ENCODE peak calls at places on chromosomes 3 and 15, in six cellular contexts. S, M, L, N, B and Z are unnamed samples.

GRCh38 chr3:38136272-38136806 is 588 bp downstream of the ACAA1 start:
- DNase-seq in N (peak), M (no peak), S (peak), L (no peak), B (peak), Z (peak)

GRCh38 chr15:78243491-78243941 is 9.2 kb upstream of the ACSBG1 start:
- DNase-seq in N (peak), L (peak), S (peak), M (peak), B (no peak), Z (no peak)

GRCh38 chr15:88635343-88635742 is 3.5 kb upstream of the ISG20 start:
- DNase-seq in M (no peak), S (no peak), B (peak), L (no peak), N (peak), Z (no peak)

GRCh38 chr3:194327414-194328079 is 23.6 kb downstream of the CPN2 start:
- DNase-seq in L (no peak), N (no peak), M (no peak), B (no peak), S (no peak), Z (no peak)

GRCh38 chr3:100737334-100737733 is 28.0 kb downstream of the TFG start:
- DNase-seq in S (no peak), N (no peak), B (peak), L (peak), M (peak), Z (no peak)

GRCh38 chr3:53282581-53282980 is 26.8 kb upstream of the TKT start:
- DNase-seq in L (no peak), S (no peak), N (no peak), M (no peak), B (no peak), Z (no peak)

GRCh38 chr3:158731938-158732855 is at the start of gene RARRES1:
- DNase-seq in L (peak), N (peak), M (peak), S (peak), B (no peak), Z (peak)

GRCh38 chr15:82930466-82930865 is 22.1 kb downstream of the HOMER2 start:
- DNase-seq in L (no peak), M (no peak), B (no peak), N (no peak), S (no peak), Z (no peak)

GRCh38 chr3:51375136-51375535 is 10.0 kb upstream of the MANF start:
- DNase-seq in L (no peak), M (no peak), N (no peak), B (no peak), S (no peak), Z (no peak)

GRCh38 chr15:67833504-67834248 is 6.2 kb downstream of the RNU6-1 start:
- DNase-seq in M (no peak), N (peak), S (peak), L (peak), B (peak), Z (peak)

GRCh38 chr3:13955084-13955483 is 75.2 kb upstream of the WNT7A start:
- DNase-seq in L (no peak), N (no peak), B (no peak), S (no peak), M (no peak), Z (no peak)

GRCh38 chr3:64832098-64832497 is 144.3 kb upstream of the ADAMTS9 start:
- DNase-seq in L (no peak), B (no peak), S (no peak), N (no peak), M (no peak), Z (no peak)

DNA sequence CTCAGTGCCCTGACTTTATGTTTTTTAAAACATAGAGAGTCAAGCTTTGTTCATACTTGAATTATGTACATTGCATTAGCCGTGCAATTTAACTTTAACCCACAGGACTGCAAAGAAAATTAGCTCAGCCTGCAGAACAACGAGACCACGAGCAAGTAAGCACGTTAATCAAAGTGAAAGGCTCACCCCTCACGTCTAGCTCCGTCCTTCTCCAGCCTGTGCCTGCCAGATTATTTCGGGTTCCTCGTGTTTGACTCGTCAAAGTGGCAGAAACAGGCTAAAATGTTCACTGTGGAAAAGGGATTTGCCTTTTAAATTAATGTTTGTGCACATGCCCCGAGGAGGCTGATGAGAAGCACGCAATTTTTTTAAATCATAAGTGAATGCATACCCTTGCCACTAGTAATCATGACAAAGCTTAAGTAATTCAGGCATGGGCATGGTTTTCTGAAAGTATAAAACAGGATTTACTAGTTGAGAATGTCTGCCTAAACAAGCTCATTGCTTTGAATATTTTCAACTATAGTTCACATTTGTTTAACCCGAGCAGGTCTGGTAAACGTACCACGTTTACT is 15.3 kb downstream of the ZBTB38 start:
- DNase-seq in N (no peak), S (no peak), L (no peak), M (no peak), B (peak), Z (no peak)
- TF ChIP-seq CTCF in N (no peak), S (no peak), L (no peak), M (no peak), B (no peak), Z (no peak)

GRCh38 chr3:48952510-48953118 is 34.0 kb downstream of the ARIH2 start:
- DNase-seq in L (peak), M (no peak), N (peak), S (peak), B (peak), Z (peak)
- TF ChIP-seq CTCF in L (peak), M (peak), N (peak), S (peak), B (peak), Z (peak)

GRCh38 chr3:94036909-94037507 is 8.6 kb upstream of the STX19 start:
- DNase-seq in L (peak), N (no peak), S (no peak), B (peak), M (peak), Z (peak)
- TF ChIP-seq CTCF in L (peak), N (peak), S (peak), B (peak), M (peak), Z (no peak)

GRCh38 chr3:120566243-120566980 is 29.7 kb upstream of the NDUFB4 start:
- DNase-seq in B (no peak), M (no peak), L (no peak), N (no peak), S (no peak), Z (no peak)

GRCh38 chr3:120568624-120569023 is 27.5 kb upstream of the NDUFB4 start:
- DNase-seq in M (no peak), L (peak), S (no peak), N (no peak), B (no peak), Z (no peak)

GRCh38 chr3:120569224-120569915 is 26.8 kb upstream of the NDUFB4 start:
- DNase-seq in L (no peak), S (no peak), B (no peak), N (no peak), M (no peak), Z (no peak)

GRCh38 chr3:120568198-120568523 is 28.0 kb upstream of the NDUFB4 start:
- DNase-seq in M (no peak), S (no peak), L (no peak), B (no peak), N (no peak), Z (no peak)

DNA sequence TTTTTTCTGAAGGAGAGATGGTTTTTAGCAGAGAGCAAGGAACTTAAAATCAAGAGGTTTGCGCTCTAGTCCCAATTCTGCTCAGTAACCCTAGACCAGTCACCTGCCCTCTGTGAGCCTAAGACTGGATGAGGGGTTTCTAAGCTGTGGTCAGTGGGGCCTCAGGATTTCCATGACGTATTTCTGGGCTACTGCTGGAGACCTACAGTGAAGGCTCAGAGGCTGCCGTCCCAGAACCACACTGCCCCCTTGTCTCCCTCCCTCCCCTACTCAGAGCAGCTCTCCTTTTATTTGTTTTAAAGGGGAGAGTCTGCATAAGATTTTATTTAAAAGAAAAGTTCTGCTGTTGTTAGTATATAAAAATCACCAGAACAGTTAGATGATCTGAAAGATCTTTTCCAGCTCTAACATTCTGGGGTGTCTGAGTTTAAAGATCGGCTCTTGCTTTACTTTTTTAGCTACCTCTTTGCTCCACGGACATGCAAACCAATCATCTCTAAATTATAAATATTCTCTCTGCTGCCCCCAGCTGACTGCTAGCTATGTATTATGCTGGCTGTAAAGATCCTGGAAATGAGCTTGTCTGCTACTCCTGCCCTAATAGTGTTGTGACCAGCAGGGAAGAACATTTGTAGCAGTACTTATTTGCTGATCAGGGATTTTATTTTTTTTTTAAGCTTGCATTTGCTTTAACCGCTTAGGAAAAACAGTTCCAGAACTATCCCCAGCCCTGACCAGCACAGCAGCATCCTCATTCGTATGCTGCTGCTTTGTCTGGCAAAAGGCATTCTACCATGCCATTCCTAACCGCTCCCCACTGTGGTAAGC is 28.6 kb upstream of the NDUFB4 start:
- DNase-seq in B (peak), N (no peak), S (peak), L (peak), M (peak), Z (no peak)
- TF ChIP-seq CTCF in B (peak), N (no peak), S (no peak), L (peak), M (peak), Z (peak)

DNA sequence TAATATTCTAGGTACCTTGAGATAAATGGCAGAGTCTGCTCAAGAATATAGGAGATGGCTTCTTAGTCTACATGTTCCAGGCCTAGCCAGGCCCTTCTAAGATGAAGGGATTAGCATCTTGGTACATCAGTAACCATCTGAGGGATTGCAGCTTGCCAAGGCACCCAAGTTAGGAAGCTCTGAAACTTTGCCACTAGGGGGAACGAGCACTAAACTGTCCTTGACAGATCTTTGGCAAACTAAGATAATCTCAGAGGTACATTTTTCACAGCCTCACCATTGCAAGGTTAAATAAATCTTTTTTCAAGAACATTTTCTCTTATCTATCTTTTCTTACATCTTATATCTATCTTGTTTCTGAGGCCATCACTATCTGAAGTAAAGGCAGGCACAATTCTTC is 351.2 kb downstream of the RAP2B start:
- DNase-seq in L (peak), N (no peak), B (peak), M (peak), S (no peak), Z (no peak)
- TF ChIP-seq CTCF in L (no peak), N (no peak), B (peak), M (peak), S (no peak), Z (no peak)

DNA sequence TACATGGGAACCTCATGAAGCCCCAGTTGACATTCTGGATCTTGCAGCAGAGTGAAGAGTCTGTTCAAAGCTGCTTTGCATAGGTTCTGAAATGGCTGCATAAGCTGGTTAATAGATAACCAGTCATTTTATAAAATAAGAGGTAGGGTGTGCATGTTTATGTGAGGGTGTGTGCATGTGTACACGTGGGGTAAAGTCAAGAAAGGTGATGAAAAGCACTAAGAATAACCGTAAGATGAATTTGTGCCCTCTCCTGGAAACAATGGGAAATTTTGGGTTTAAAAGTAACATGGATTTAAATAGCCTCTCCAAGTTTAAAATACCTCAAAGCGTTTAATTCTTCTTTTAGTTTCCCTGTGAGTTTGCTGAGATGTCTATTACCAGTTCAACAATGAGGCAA is 33.0 kb downstream of the PAQR9 start:
- DNase-seq in S (no peak), L (no peak), M (no peak), B (no peak), N (no peak), Z (no peak)
- TF ChIP-seq CTCF in S (no peak), L (no peak), M (no peak), B (no peak), N (peak), Z (no peak)